ENCODE peak calls at places on chromosomes 2 and 18, in eight cellular contexts. One of them, this sample, is unnamed.

GRCh38 chr2:167335627-167336026 is 447.3 kb downstream of the XIRP2 start:
- DNase-seq in neural progenitor cell: no peak
- DNase-seq in AG04450: no peak
- DNase-seq in kidney: no peak
- DNase-seq in Karpas-422: no peak
- DNase-seq in HL-60: no peak
- DNase-seq in heart left ventricle: no peak
- DNase-seq in Peyer's patch: no peak
- DNase-seq in this sample: no peak

GRCh38 chr2:227464356-227464755 is 7.6 kb upstream of the AGFG1 start:
- DNase-seq in Karpas-422: no peak
- DNase-seq in AG04450: no peak
- DNase-seq in kidney: no peak
- DNase-seq in neural progenitor cell: no peak
- DNase-seq in heart left ventricle: no peak
- DNase-seq in Peyer's patch: no peak
- DNase-seq in HL-60: no peak
- DNase-seq in this sample: no peak

GRCh38 chr2:636151-636621 is 41.0 kb downstream of the TMEM18 start:
- DNase-seq in neural progenitor cell: no peak
- DNase-seq in AG04450: no peak
- DNase-seq in HL-60: no peak
- DNase-seq in kidney: no peak
- DNase-seq in Peyer's patch: no peak
- DNase-seq in Karpas-422: no peak
- DNase-seq in heart left ventricle: no peak
- DNase-seq in this sample: no peak

GRCh38 chr2:128584296-128584900 is 265.7 kb upstream of the HS6ST1 start:
- DNase-seq in neural progenitor cell: no peak
- DNase-seq in HL-60: no peak
- DNase-seq in heart left ventricle: no peak
- DNase-seq in Peyer's patch: no peak
- DNase-seq in AG04450: peak; percentile 69
- DNase-seq in kidney: no peak
- DNase-seq in Karpas-422: no peak
- DNase-seq in this sample: no peak

GRCh38 chr2:2271471-2271941 is 59.6 kb downstream of the MYT1L start:
- DNase-seq in Peyer's patch: no peak
- DNase-seq in neural progenitor cell: no peak
- DNase-seq in kidney: no peak
- DNase-seq in Karpas-422: no peak
- DNase-seq in AG04450: no peak
- DNase-seq in heart left ventricle: peak; percentile 57
- DNase-seq in HL-60: no peak
- DNase-seq in this sample: no peak

GRCh38 chr2:165155152-165155551 is 48.7 kb downstream of the SCN3A start:
- DNase-seq in neural progenitor cell: no peak
- DNase-seq in Peyer's patch: no peak
- DNase-seq in kidney: no peak
- DNase-seq in heart left ventricle: no peak
- DNase-seq in Karpas-422: no peak
- DNase-seq in HL-60: no peak
- DNase-seq in AG04450: no peak
- DNase-seq in this sample: no peak

GRCh38 chr2:219025637-219026585 is 15.4 kb downstream of the CFAP65 start:
- DNase-seq in Peyer's patch: peak; percentile 34
- DNase-seq in heart left ventricle: no peak
- DNase-seq in kidney: peak; percentile 45
- DNase-seq in HL-60: no peak
- DNase-seq in Karpas-422: no peak
- DNase-seq in neural progenitor cell: no peak
- DNase-seq in AG04450: no peak
- DNase-seq in this sample: no peak

GRCh38 chr18:5420909-5421308 is 122.9 kb downstream of the EPB41L3 start:
- DNase-seq in kidney: no peak
- DNase-seq in HL-60: peak; percentile 31
- DNase-seq in AG04450: no peak
- DNase-seq in neural progenitor cell: no peak
- DNase-seq in Peyer's patch: no peak
- DNase-seq in Karpas-422: no peak
- DNase-seq in heart left ventricle: no peak
- DNase-seq in this sample: no peak

GRCh38 chr2:162333968-162334367 is 10.0 kb upstream of the GCA start:
- DNase-seq in heart left ventricle: no peak
- DNase-seq in kidney: no peak
- DNase-seq in AG04450: no peak
- DNase-seq in Peyer's patch: no peak
- DNase-seq in Karpas-422: peak; percentile 52
- DNase-seq in neural progenitor cell: peak; percentile 42
- DNase-seq in HL-60: no peak
- DNase-seq in this sample: peak; percentile 38

GRCh38 chr18:7330041-7330440 is 99.2 kb downstream of the LRRC30 start:
- DNase-seq in HL-60: no peak
- DNase-seq in heart left ventricle: no peak
- DNase-seq in neural progenitor cell: no peak
- DNase-seq in Peyer's patch: no peak
- DNase-seq in kidney: no peak
- DNase-seq in AG04450: no peak
- DNase-seq in Karpas-422: no peak
- DNase-seq in this sample: no peak

GRCh38 chr18:52174220-52174619 is 165.8 kb upstream of the DCC start:
- DNase-seq in kidney: no peak
- DNase-seq in Karpas-422: no peak
- DNase-seq in HL-60: no peak
- DNase-seq in neural progenitor cell: no peak
- DNase-seq in heart left ventricle: no peak
- DNase-seq in Peyer's patch: no peak
- DNase-seq in AG04450: no peak
- DNase-seq in this sample: no peak

GRCh38 chr2:201452058-201452736 is 657 bp downstream of the STRADB start:
- DNase-seq in kidney: no peak
- DNase-seq in neural progenitor cell: no peak
- DNase-seq in AG04450: no peak
- DNase-seq in HL-60: no peak
- DNase-seq in heart left ventricle: no peak
- DNase-seq in Karpas-422: no peak
- DNase-seq in Peyer's patch: no peak
- DNase-seq in this sample: no peak

GRCh38 chr2:29284671-29285070 is 169.5 kb downstream of the CLIP4 start:
- DNase-seq in AG04450: no peak
- DNase-seq in neural progenitor cell: no peak
- DNase-seq in HL-60: no peak
- DNase-seq in Peyer's patch: no peak
- DNase-seq in kidney: no peak
- DNase-seq in Karpas-422: no peak
- DNase-seq in heart left ventricle: no peak
- DNase-seq in this sample: no peak

GRCh38 chr2:157418215-157418614 is 25.7 kb downstream of the CYTIP start:
- DNase-seq in Peyer's patch: no peak
- DNase-seq in HL-60: no peak
- DNase-seq in heart left ventricle: no peak
- DNase-seq in AG04450: no peak
- DNase-seq in neural progenitor cell: no peak
- DNase-seq in Karpas-422: no peak
- DNase-seq in kidney: no peak
- DNase-seq in this sample: no peak

GRCh38 chr2:236848467-236848866 is 237.2 kb upstream of the COPS8 start:
- DNase-seq in AG04450: no peak
- DNase-seq in neural progenitor cell: no peak
- DNase-seq in heart left ventricle: no peak
- DNase-seq in Peyer's patch: no peak
- DNase-seq in kidney: no peak
- DNase-seq in Karpas-422: no peak
- DNase-seq in HL-60: no peak
- DNase-seq in this sample: no peak

GRCh38 chr2:233801357-233802131 is 23.4 kb downstream of the MROH2A start:
- DNase-seq in heart left ventricle: no peak
- DNase-seq in Karpas-422: peak; percentile 83
- DNase-seq in HL-60: no peak
- DNase-seq in AG04450: no peak
- DNase-seq in kidney: no peak
- DNase-seq in neural progenitor cell: no peak
- DNase-seq in Peyer's patch: peak; percentile 21
- DNase-seq in this sample: peak; percentile 14

GRCh38 chr18:60951091-60951490 is 382.1 kb upstream of the CDH20 start:
- DNase-seq in HL-60: no peak
- DNase-seq in kidney: no peak
- DNase-seq in Karpas-422: no peak
- DNase-seq in neural progenitor cell: no peak
- DNase-seq in AG04450: no peak
- DNase-seq in heart left ventricle: no peak
- DNase-seq in Peyer's patch: no peak
- DNase-seq in this sample: no peak

GRCh38 chr2:234451242-234451641 is 45.6 kb downstream of the ARL4C start:
- DNase-seq in Peyer's patch: no peak
- DNase-seq in kidney: no peak
- DNase-seq in neural progenitor cell: no peak
- DNase-seq in HL-60: no peak
- DNase-seq in heart left ventricle: no peak
- DNase-seq in Karpas-422: no peak
- DNase-seq in AG04450: no peak
- DNase-seq in this sample: no peak

GRCh38 chr18:48724939-48725338 is 186.1 kb downstream of the CTIF start:
- DNase-seq in Karpas-422: no peak
- DNase-seq in AG04450: no peak
- DNase-seq in neural progenitor cell: no peak
- DNase-seq in Peyer's patch: no peak
- DNase-seq in heart left ventricle: no peak
- DNase-seq in kidney: peak; percentile 45
- DNase-seq in HL-60: no peak
- DNase-seq in this sample: no peak

GRCh38 chr2:222485367-222486211 is 61.2 kb downstream of the SGPP2 start:
- DNase-seq in HL-60: no peak
- DNase-seq in heart left ventricle: peak; percentile 49
- DNase-seq in Peyer's patch: no peak
- DNase-seq in AG04450: no peak
- DNase-seq in Karpas-422: no peak
- DNase-seq in kidney: no peak
- DNase-seq in neural progenitor cell: peak; percentile 84
- DNase-seq in this sample: no peak
- H3K27ac ChIP-seq in HL-60: no peak overlapping the region
- H3K27ac ChIP-seq in heart left ventricle: no peak overlapping the region
- H3K27ac ChIP-seq in Peyer's patch: no peak overlapping the region
- H3K27ac ChIP-seq in AG04450: no peak overlapping the region
- H3K27ac ChIP-seq in Karpas-422: no peak overlapping the region
- H3K27ac ChIP-seq in kidney: no peak overlapping the region
- H3K27ac ChIP-seq in neural progenitor cell: peak overlapping the region; percentile 82
- H3K27ac ChIP-seq in this sample: no peak overlapping the region

GRCh38 chr2:111226797-111227700 is 106.3 kb downstream of the BCL2L11 start:
- DNase-seq in AG04450: no peak
- DNase-seq in kidney: no peak
- DNase-seq in heart left ventricle: no peak
- DNase-seq in Peyer's patch: no peak
- DNase-seq in neural progenitor cell: no peak
- DNase-seq in HL-60: peak; percentile 43
- DNase-seq in Karpas-422: peak; percentile 71
- DNase-seq in this sample: no peak
- H3K27ac ChIP-seq in AG04450: peak overlapping the region; percentile 11
- H3K27ac ChIP-seq in kidney: no peak overlapping the region
- H3K27ac ChIP-seq in heart left ventricle: no peak overlapping the region
- H3K27ac ChIP-seq in Peyer's patch: no peak overlapping the region
- H3K27ac ChIP-seq in neural progenitor cell: no peak overlapping the region
- H3K27ac ChIP-seq in HL-60: no peak overlapping the region
- H3K27ac ChIP-seq in Karpas-422: peak overlapping the region; percentile 18
- H3K27ac ChIP-seq in this sample: no peak overlapping the region

DNA sequence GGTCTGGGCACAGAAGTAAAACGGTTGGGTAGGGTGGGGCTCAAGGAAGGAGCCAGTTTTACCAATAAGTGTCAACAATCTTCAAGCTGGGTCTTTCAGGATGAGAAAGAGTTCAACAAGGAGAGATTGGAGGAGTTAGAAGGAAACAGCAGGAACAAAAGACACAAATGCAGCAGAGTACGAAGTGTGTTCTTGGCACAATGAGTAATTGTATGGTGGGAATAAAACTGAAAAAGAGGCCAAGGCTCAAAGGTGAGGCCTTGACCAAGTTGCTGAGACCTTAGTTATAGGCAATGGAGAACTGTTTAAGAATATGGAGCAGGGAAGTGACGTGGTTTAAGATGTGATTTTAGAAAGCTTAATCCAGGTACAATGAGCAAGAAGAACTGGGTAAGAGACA is 230.3 kb downstream of the PDE11A start:
- DNase-seq in neural progenitor cell: no peak
- DNase-seq in AG04450: no peak
- DNase-seq in Peyer's patch: no peak
- DNase-seq in Karpas-422: no peak
- DNase-seq in HL-60: no peak
- DNase-seq in kidney: no peak
- DNase-seq in heart left ventricle: no peak
- DNase-seq in this sample: no peak
- H3K27ac ChIP-seq in neural progenitor cell: no peak overlapping the region
- H3K27ac ChIP-seq in AG04450: no peak overlapping the region
- H3K27ac ChIP-seq in Peyer's patch: peak overlapping the region; percentile 35
- H3K27ac ChIP-seq in Karpas-422: no peak overlapping the region
- H3K27ac ChIP-seq in HL-60: no peak overlapping the region
- H3K27ac ChIP-seq in kidney: no peak overlapping the region
- H3K27ac ChIP-seq in heart left ventricle: no peak overlapping the region
- H3K27ac ChIP-seq in this sample: no peak overlapping the region

GRCh38 chr2:231102772-231103171 is 22.1 kb downstream of the HTR2B start:
- DNase-seq in AG04450: no peak
- DNase-seq in neural progenitor cell: no peak
- DNase-seq in heart left ventricle: no peak
- DNase-seq in Peyer's patch: no peak
- DNase-seq in Karpas-422: no peak
- DNase-seq in HL-60: no peak
- DNase-seq in kidney: no peak
- DNase-seq in this sample: no peak

GRCh38 chr2:231099918-231100317 is 24.9 kb downstream of the HTR2B start:
- DNase-seq in AG04450: no peak
- DNase-seq in heart left ventricle: no peak
- DNase-seq in Peyer's patch: no peak
- DNase-seq in Karpas-422: peak; percentile 46
- DNase-seq in neural progenitor cell: peak; percentile 41
- DNase-seq in HL-60: no peak
- DNase-seq in kidney: no peak
- DNase-seq in this sample: no peak

GRCh38 chr2:231100990-231101389 is 23.9 kb downstream of the HTR2B start:
- DNase-seq in kidney: no peak
- DNase-seq in AG04450: no peak
- DNase-seq in Karpas-422: no peak
- DNase-seq in HL-60: no peak
- DNase-seq in Peyer's patch: no peak
- DNase-seq in neural progenitor cell: no peak
- DNase-seq in heart left ventricle: no peak
- DNase-seq in this sample: no peak

DNA sequence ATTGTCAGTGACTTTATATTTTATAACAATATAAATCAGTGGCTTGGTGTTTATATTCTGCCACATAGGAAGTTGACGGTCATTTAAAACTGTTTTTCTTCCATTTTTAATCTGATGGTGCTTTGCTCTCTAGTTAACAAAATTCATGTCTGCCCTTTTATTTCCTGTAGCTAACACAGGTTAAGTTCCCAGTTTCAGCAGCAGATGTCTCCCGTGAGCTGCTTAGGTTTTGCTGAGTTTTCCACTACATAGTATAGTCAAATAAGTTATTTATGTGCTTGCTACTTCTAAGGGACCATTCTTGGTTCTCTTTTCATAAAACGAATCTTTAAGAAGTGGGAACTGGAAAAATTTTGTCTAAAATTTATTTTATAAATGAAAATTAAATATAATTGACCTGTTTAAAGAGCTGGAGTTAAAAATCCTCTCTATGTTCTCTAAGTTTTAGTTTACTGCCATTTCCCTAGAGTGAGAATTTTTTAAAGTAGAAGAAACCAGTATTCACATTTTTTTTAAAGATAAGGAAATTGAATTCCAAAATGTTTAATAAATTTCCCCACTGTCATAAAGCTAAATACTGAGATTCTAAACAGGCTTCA is 20.6 kb downstream of the HTR2B start:
- DNase-seq in heart left ventricle: no peak
- DNase-seq in neural progenitor cell: peak; percentile 61
- DNase-seq in Karpas-422: peak; percentile 91
- DNase-seq in Peyer's patch: no peak
- DNase-seq in kidney: no peak
- DNase-seq in AG04450: peak; percentile 44
- DNase-seq in HL-60: peak; percentile 12
- DNase-seq in this sample: peak; percentile 54
- H3K27ac ChIP-seq in heart left ventricle: peak overlapping the region; percentile 2
- H3K27ac ChIP-seq in neural progenitor cell: no peak overlapping the region
- H3K27ac ChIP-seq in Karpas-422: peak overlapping the region; percentile 52
- H3K27ac ChIP-seq in Peyer's patch: peak overlapping the region; percentile 9
- H3K27ac ChIP-seq in kidney: no peak overlapping the region
- H3K27ac ChIP-seq in AG04450: no peak overlapping the region
- H3K27ac ChIP-seq in HL-60: no peak overlapping the region
- H3K27ac ChIP-seq in this sample: no peak overlapping the region

This sample was measured in stomach.